ENCODE peak calls at places on chromosome 5, in five cellular contexts. T is GM20000, K is NCI-H1092, J is iris pigment epithelial cell, B is amniotic stem cell. Z is an unnamed sample.

GRCh38 chr5:138900281-138900965 is 25.3 kb upstream of the LRRTM2 start:
- DNase-seq in T (no peak), K (no peak), J (peak), B (no peak), Z (no peak)

GRCh38 chr5:94645053-94645452 is 26.6 kb downstream of the SLF1 start:
- DNase-seq in T (no peak), K (no peak), J (no peak), B (no peak), Z (no peak)

GRCh38 chr5:122805481-122805880 is 30.6 kb downstream of the SNX2 start:
- DNase-seq in T (no peak), K (no peak), J (peak), B (no peak), Z (no peak)

GRCh38 chr5:63439537-63439936 is 522.7 kb downstream of the HTR1A start:
- DNase-seq in T (no peak), K (no peak), J (no peak), B (no peak), Z (no peak)

GRCh38 chr5:107010060-107010459 is 660.7 kb downstream of the EFNA5 start:
- DNase-seq in T (no peak), K (no peak), J (no peak), B (no peak), Z (no peak)

GRCh38 chr5:21918451-21918850 is 934.7 kb downstream of the CDH12 start:
- DNase-seq in T (no peak), K (no peak), J (no peak), B (no peak), Z (peak)

GRCh38 chr5:146027746-146028145 is 77.6 kb downstream of the PLAC8L1 start:
- DNase-seq in T (no peak), K (no peak), J (peak), B (no peak), Z (no peak)

GRCh38 chr5:150787659-150788058 is 9.1 kb downstream of the SMIM3 start:
- DNase-seq in T (no peak), K (no peak), J (peak), B (no peak), Z (no peak)

GRCh38 chr5:65100846-65101678 is 332.3 kb downstream of the CWC27 start:
- DNase-seq in T (peak), K (peak), J (peak), B (no peak), Z (peak)

GRCh38 chr5:93593476-93594060 is 10.5 kb downstream of the NR2F1 start:
- DNase-seq in T (no peak), K (no peak), J (peak), B (no peak), Z (no peak)

GRCh38 chr5:31470608-31471007 is 61.3 kb downstream of the DROSHA start:
- DNase-seq in T (no peak), K (no peak), J (peak), B (no peak), Z (no peak)

GRCh38 chr5:170787216-170787615 is 3.7 kb downstream of the GABRP start:
- DNase-seq in T (no peak), K (no peak), J (no peak), B (no peak), Z (no peak)

GRCh38 chr5:12357596-12357995 is 453.4 kb upstream of the CTNND2 start:
- DNase-seq in T (no peak), K (no peak), J (no peak), B (no peak), Z (no peak)

GRCh38 chr5:68359699-68360098 is 144.1 kb downstream of the PIK3R1 start:
- DNase-seq in T (no peak), K (no peak), J (no peak), B (no peak), Z (no peak)